ENCODE peak calls at places on chromosomes 16 and 17, in six cellular contexts. N is anterior cingulate cortex, R is ELR, H is tibial nerve, F is Daoy, O is ACHN. L is an unnamed sample.

GRCh38 chr16:86874141-86874540 is 295.8 kb downstream of the FOXL1 start:
- DNase-seq in N (no peak), R (peak), H (no peak), F (peak), O (peak), L (peak)

GRCh38 chr17:62100050-62100449 is 35.0 kb upstream of the MED13 start:
- DNase-seq in N (no peak), R (no peak), H (no peak), F (no peak), O (no peak), L (no peak)

GRCh38 chr17:17672453-17673368 is 8.5 kb upstream of the RAI1 start:
- DNase-seq in N (no peak), R (peak), H (no peak), F (peak), O (no peak), L (no peak)

GRCh38 chr17:62800580-62800979 is 7.5 kb downstream of the MARCHF10 start:
- DNase-seq in N (no peak), R (no peak), H (no peak), F (peak), O (no peak), L (no peak)

GRCh38 chr16:50282010-50282538 is 15.7 kb downstream of the ADCY7 start:
- DNase-seq in N (peak), R (no peak), H (no peak), F (no peak), O (no peak), L (peak)

GRCh38 chr16:65700599-65700998 is 578.7 kb upstream of the CDH11 start:
- DNase-seq in N (no peak), R (no peak), H (no peak), F (no peak), O (no peak), L (no peak)

GRCh38 chr16:65572156-65572555 is 450.3 kb upstream of the CDH11 start:
- DNase-seq in N (no peak), R (peak), H (no peak), F (peak), O (no peak), L (no peak)

GRCh38 chr16:576823-577201 is 7.0 kb downstream of the PIGQ start:
- DNase-seq in N (no peak), R (no peak), H (no peak), F (no peak), O (no peak), L (no peak)

GRCh38 chr16:70800306-70800705 is 652 bp downstream of the VAC14 start:
- DNase-seq in N (no peak), R (peak), H (no peak), F (no peak), O (peak), L (no peak)

GRCh38 chr16:15576960-15577958 is 65.7 kb downstream of the MARF1 start:
- DNase-seq in N (no peak), R (no peak), H (no peak), F (no peak), O (no peak), L (no peak)

GRCh38 chr16:22232277-22233049 is 26.4 kb downstream of the EEF2K start:
- DNase-seq in N (no peak), R (peak), H (no peak), F (peak), O (peak), L (no peak)

GRCh38 chr17:9928601-9929341 is 23.7 kb upstream of the RCVRN start:
- DNase-seq in N (no peak), R (peak), H (no peak), F (peak), O (peak), L (no peak)

GRCh38 chr16:74448990-74449389 is 27.7 kb upstream of the CLEC18B start:
- DNase-seq in N (no peak), R (peak), H (peak), F (peak), O (peak), L (no peak)

L was measured in GM13977.